ENCODE peak calls at places on chromosomes 16 and 17, in ten cellular contexts. One of them, this sample, is unnamed.

GRCh38 chr17:12545877-12546513 is 119.7 kb upstream of the MYOCD start:
- DNase-seq in fibroblast of gingiva: peak
- DNase-seq in ascending aorta: no peak
- DNase-seq in heart right ventricle: no peak
- DNase-seq in BJ: no peak
- DNase-seq in HTR-8/SVneo: peak
- DNase-seq in activated B cell treated with CpG ODN at 0.5 μM for 24 hours: no peak
- DNase-seq in AG09319: no peak
- DNase-seq in tibial artery: peak
- DNase-seq in activated T-cell treated with anti-CD3 and anti-CD28 coated beads for 1 hour: no peak
- DNase-seq in this sample: no peak

GRCh38 chr16:12323007-12323699 is 346.6 kb downstream of the SNX29 start:
- DNase-seq in fibroblast of gingiva: no peak
- DNase-seq in ascending aorta: no peak
- DNase-seq in heart right ventricle: no peak
- DNase-seq in BJ: no peak
- DNase-seq in HTR-8/SVneo: no peak
- DNase-seq in activated B cell treated with CpG ODN at 0.5 μM for 24 hours: peak
- DNase-seq in AG09319: no peak
- DNase-seq in tibial artery: no peak
- DNase-seq in activated T-cell treated with anti-CD3 and anti-CD28 coated beads for 1 hour: no peak
- DNase-seq in this sample: no peak

GRCh38 chr17:45584092-45585036 is 93.8 kb upstream of the PLEKHM1 start:
- DNase-seq in fibroblast of gingiva: peak
- DNase-seq in ascending aorta: peak
- DNase-seq in heart right ventricle: peak
- DNase-seq in BJ: no peak
- DNase-seq in HTR-8/SVneo: peak
- DNase-seq in activated B cell treated with CpG ODN at 0.5 μM for 24 hours: peak
- DNase-seq in AG09319: no peak
- DNase-seq in tibial artery: peak
- DNase-seq in activated T-cell treated with anti-CD3 and anti-CD28 coated beads for 1 hour: peak
- DNase-seq in this sample: no peak

GRCh38 chr16:47424846-47425245 is 36.0 kb downstream of the ITFG1 start:
- DNase-seq in fibroblast of gingiva: no peak
- DNase-seq in ascending aorta: no peak
- DNase-seq in heart right ventricle: no peak
- DNase-seq in BJ: no peak
- DNase-seq in HTR-8/SVneo: no peak
- DNase-seq in activated B cell treated with CpG ODN at 0.5 μM for 24 hours: no peak
- DNase-seq in AG09319: no peak
- DNase-seq in tibial artery: no peak
- DNase-seq in activated T-cell treated with anti-CD3 and anti-CD28 coated beads for 1 hour: no peak
- DNase-seq in this sample: no peak

GRCh38 chr17:77959926-77960521 is 1.5 kb downstream of the TNRC6C start:
- DNase-seq in fibroblast of gingiva: no peak
- DNase-seq in ascending aorta: no peak
- DNase-seq in heart right ventricle: no peak
- DNase-seq in BJ: no peak
- DNase-seq in HTR-8/SVneo: no peak
- DNase-seq in activated B cell treated with CpG ODN at 0.5 μM for 24 hours: no peak
- DNase-seq in AG09319: no peak
- DNase-seq in tibial artery: no peak
- DNase-seq in activated T-cell treated with anti-CD3 and anti-CD28 coated beads for 1 hour: no peak
- DNase-seq in this sample: no peak

GRCh38 chr17:41397003-41397665 is at the start of gene KRT31:
- DNase-seq in fibroblast of gingiva: no peak
- DNase-seq in ascending aorta: no peak
- DNase-seq in heart right ventricle: no peak
- DNase-seq in BJ: no peak
- DNase-seq in HTR-8/SVneo: no peak
- DNase-seq in activated B cell treated with CpG ODN at 0.5 μM for 24 hours: no peak
- DNase-seq in AG09319: no peak
- DNase-seq in tibial artery: no peak
- DNase-seq in activated T-cell treated with anti-CD3 and anti-CD28 coated beads for 1 hour: no peak
- DNase-seq in this sample: no peak

GRCh38 chr16:2194852-2195315 is 1.5 kb downstream of the CASKIN1 start:
- DNase-seq in fibroblast of gingiva: no peak
- DNase-seq in ascending aorta: no peak
- DNase-seq in heart right ventricle: no peak
- DNase-seq in BJ: no peak
- DNase-seq in HTR-8/SVneo: peak
- DNase-seq in activated B cell treated with CpG ODN at 0.5 μM for 24 hours: no peak
- DNase-seq in AG09319: no peak
- DNase-seq in tibial artery: no peak
- DNase-seq in activated T-cell treated with anti-CD3 and anti-CD28 coated beads for 1 hour: peak
- DNase-seq in this sample: no peak

GRCh38 chr17:78387982-78388941 is 9.8 kb downstream of the PGS1 start:
- DNase-seq in fibroblast of gingiva: no peak
- DNase-seq in ascending aorta: no peak
- DNase-seq in heart right ventricle: peak
- DNase-seq in BJ: no peak
- DNase-seq in HTR-8/SVneo: no peak
- DNase-seq in activated B cell treated with CpG ODN at 0.5 μM for 24 hours: no peak
- DNase-seq in AG09319: no peak
- DNase-seq in tibial artery: no peak
- DNase-seq in activated T-cell treated with anti-CD3 and anti-CD28 coated beads for 1 hour: no peak
- DNase-seq in this sample: no peak

GRCh38 chr16:66668777-66669444 is 27.6 kb downstream of the CMTM4 start:
- DNase-seq in fibroblast of gingiva: peak
- DNase-seq in ascending aorta: no peak
- DNase-seq in heart right ventricle: no peak
- DNase-seq in BJ: peak
- DNase-seq in HTR-8/SVneo: no peak
- DNase-seq in activated B cell treated with CpG ODN at 0.5 μM for 24 hours: no peak
- DNase-seq in AG09319: peak
- DNase-seq in tibial artery: no peak
- DNase-seq in activated T-cell treated with anti-CD3 and anti-CD28 coated beads for 1 hour: no peak
- DNase-seq in this sample: no peak

GRCh38 chr17:70945386-70945785 is 776.1 kb downstream of the KCNJ2 start:
- DNase-seq in fibroblast of gingiva: no peak
- DNase-seq in ascending aorta: no peak
- DNase-seq in heart right ventricle: no peak
- DNase-seq in BJ: no peak
- DNase-seq in HTR-8/SVneo: no peak
- DNase-seq in activated B cell treated with CpG ODN at 0.5 μM for 24 hours: no peak
- DNase-seq in AG09319: no peak
- DNase-seq in tibial artery: no peak
- DNase-seq in activated T-cell treated with anti-CD3 and anti-CD28 coated beads for 1 hour: no peak
- DNase-seq in this sample: no peak

GRCh38 chr17:40499551-40500189 is 1.8 kb downstream of the TNS4 start:
- DNase-seq in fibroblast of gingiva: peak
- DNase-seq in ascending aorta: peak
- DNase-seq in heart right ventricle: peak
- DNase-seq in BJ: no peak
- DNase-seq in HTR-8/SVneo: peak
- DNase-seq in activated B cell treated with CpG ODN at 0.5 μM for 24 hours: no peak
- DNase-seq in AG09319: no peak
- DNase-seq in tibial artery: peak
- DNase-seq in activated T-cell treated with anti-CD3 and anti-CD28 coated beads for 1 hour: no peak
- DNase-seq in this sample: peak

GRCh38 chr17:82940226-82941020 is 100.6 kb upstream of the ZNF750 start:
- DNase-seq in fibroblast of gingiva: no peak
- DNase-seq in ascending aorta: peak
- DNase-seq in heart right ventricle: peak
- DNase-seq in BJ: no peak
- DNase-seq in HTR-8/SVneo: no peak
- DNase-seq in activated B cell treated with CpG ODN at 0.5 μM for 24 hours: no peak
- DNase-seq in AG09319: no peak
- DNase-seq in tibial artery: peak
- DNase-seq in activated T-cell treated with anti-CD3 and anti-CD28 coated beads for 1 hour: no peak
- DNase-seq in this sample: no peak

GRCh38 chr16:5065368-5065767 is 388 bp downstream of the C16orf89 start:
- DNase-seq in fibroblast of gingiva: no peak
- DNase-seq in ascending aorta: no peak
- DNase-seq in heart right ventricle: no peak
- DNase-seq in BJ: no peak
- DNase-seq in HTR-8/SVneo: no peak
- DNase-seq in activated B cell treated with CpG ODN at 0.5 μM for 24 hours: no peak
- DNase-seq in AG09319: no peak
- DNase-seq in tibial artery: no peak
- DNase-seq in activated T-cell treated with anti-CD3 and anti-CD28 coated beads for 1 hour: no peak
- DNase-seq in this sample: no peak

GRCh38 chr16:67525176-67525860 is 3.3 kb upstream of the RIPOR1 start:
- DNase-seq in fibroblast of gingiva: no peak
- DNase-seq in ascending aorta: no peak
- DNase-seq in heart right ventricle: no peak
- DNase-seq in BJ: no peak
- DNase-seq in HTR-8/SVneo: no peak
- DNase-seq in activated B cell treated with CpG ODN at 0.5 μM for 24 hours: no peak
- DNase-seq in AG09319: no peak
- DNase-seq in tibial artery: no peak
- DNase-seq in activated T-cell treated with anti-CD3 and anti-CD28 coated beads for 1 hour: no peak
- DNase-seq in this sample: no peak

GRCh38 chr16:82631701-82632685 is 5.2 kb downstream of the CDH13 start:
- DNase-seq in fibroblast of gingiva: no peak
- DNase-seq in ascending aorta: peak
- DNase-seq in heart right ventricle: no peak
- DNase-seq in BJ: no peak
- DNase-seq in HTR-8/SVneo: no peak
- DNase-seq in activated B cell treated with CpG ODN at 0.5 μM for 24 hours: no peak
- DNase-seq in AG09319: no peak
- DNase-seq in tibial artery: no peak
- DNase-seq in activated T-cell treated with anti-CD3 and anti-CD28 coated beads for 1 hour: no peak
- DNase-seq in this sample: no peak

GRCh38 chr16:80936410-80936809 is 70.3 kb downstream of the CMC2 start:
- DNase-seq in fibroblast of gingiva: no peak
- DNase-seq in ascending aorta: no peak
- DNase-seq in heart right ventricle: no peak
- DNase-seq in BJ: no peak
- DNase-seq in HTR-8/SVneo: no peak
- DNase-seq in activated B cell treated with CpG ODN at 0.5 μM for 24 hours: no peak
- DNase-seq in AG09319: no peak
- DNase-seq in tibial artery: no peak
- DNase-seq in activated T-cell treated with anti-CD3 and anti-CD28 coated beads for 1 hour: no peak
- DNase-seq in this sample: no peak

GRCh38 chr17:17420035-17420434 is 56.8 kb upstream of the MED9 start:
- DNase-seq in fibroblast of gingiva: peak
- DNase-seq in ascending aorta: no peak
- DNase-seq in heart right ventricle: peak
- DNase-seq in BJ: no peak
- DNase-seq in HTR-8/SVneo: no peak
- DNase-seq in activated B cell treated with CpG ODN at 0.5 μM for 24 hours: no peak
- DNase-seq in AG09319: no peak
- DNase-seq in tibial artery: peak
- DNase-seq in activated T-cell treated with anti-CD3 and anti-CD28 coated beads for 1 hour: no peak
- DNase-seq in this sample: no peak

This sample was measured in thoracic aorta.